ENCODE peak calls at places on chromosomes 6 and 20, in seven cellular contexts. One of them, this sample, is unnamed.
A peak's percentile ranks its signal among the peaks of the same experiment; 100 is the strongest.

GRCh38 chr20:23050847-23051627 is 1.6 kb upstream of the THBD start:
- DNase-seq in prostate gland: peak; percentile 52
- DNase-seq in K562: peak; percentile 69
- DNase-seq in stomach: peak; percentile 78
- DNase-seq in transverse colon: peak; percentile 54
- DNase-seq in HCT116: peak; percentile 42
- DNase-seq in endothelial cell of umbilical vein: peak; percentile 94
- DNase-seq in this sample: peak; percentile 82

GRCh38 chr6:79436232-79436631 is 101.0 kb downstream of the LCA5 start:
- DNase-seq in prostate gland: no peak
- DNase-seq in K562: no peak
- DNase-seq in stomach: no peak
- DNase-seq in transverse colon: no peak
- DNase-seq in HCT116: no peak
- DNase-seq in endothelial cell of umbilical vein: no peak
- DNase-seq in this sample: no peak

GRCh38 chr6:141540207-141540606 is 592.5 kb upstream of the GJE1 start:
- DNase-seq in prostate gland: no peak
- DNase-seq in K562: no peak
- DNase-seq in stomach: no peak
- DNase-seq in transverse colon: no peak
- DNase-seq in HCT116: peak; percentile 26
- DNase-seq in endothelial cell of umbilical vein: no peak
- DNase-seq in this sample: no peak

GRCh38 chr6:136791296-136792065 is 796 bp downstream of the MAP3K5 start:
- DNase-seq in prostate gland: peak; percentile 73
- DNase-seq in K562: peak; percentile 48
- DNase-seq in stomach: peak; percentile 81
- DNase-seq in transverse colon: peak; percentile 76
- DNase-seq in HCT116: no peak
- DNase-seq in endothelial cell of umbilical vein: peak; percentile 61
- DNase-seq in this sample: peak; percentile 91

GRCh38 chr6:145254649-145255401 is 480.5 kb downstream of the EPM2A start:
- DNase-seq in prostate gland: no peak
- DNase-seq in K562: no peak
- DNase-seq in stomach: no peak
- DNase-seq in transverse colon: no peak
- DNase-seq in HCT116: no peak
- DNase-seq in endothelial cell of umbilical vein: no peak
- DNase-seq in this sample: no peak

GRCh38 chr6:56292505-56293181 is 45.3 kb upstream of the COL21A1 start:
- DNase-seq in prostate gland: no peak
- DNase-seq in K562: peak; percentile 10
- DNase-seq in stomach: no peak
- DNase-seq in transverse colon: peak; percentile 9
- DNase-seq in HCT116: peak; percentile 53
- DNase-seq in endothelial cell of umbilical vein: peak; percentile 88
- DNase-seq in this sample: no peak

GRCh38 chr6:154298297-154298696 is 58.3 kb downstream of the IPCEF1 start:
- DNase-seq in prostate gland: no peak
- DNase-seq in K562: no peak
- DNase-seq in stomach: no peak
- DNase-seq in transverse colon: no peak
- DNase-seq in HCT116: no peak
- DNase-seq in endothelial cell of umbilical vein: peak; percentile 77
- DNase-seq in this sample: no peak

GRCh38 chr20:3275064-3275935 is 36.3 kb upstream of the SLC4A11 start:
- DNase-seq in prostate gland: no peak
- DNase-seq in K562: no peak
- DNase-seq in stomach: no peak
- DNase-seq in transverse colon: no peak
- DNase-seq in HCT116: no peak
- DNase-seq in endothelial cell of umbilical vein: no peak
- DNase-seq in this sample: no peak

GRCh38 chr6:27148404-27148795 is 99.1 kb upstream of the PRSS16 start:
- DNase-seq in prostate gland: no peak
- DNase-seq in K562: no peak
- DNase-seq in stomach: no peak
- DNase-seq in transverse colon: no peak
- DNase-seq in HCT116: no peak
- DNase-seq in endothelial cell of umbilical vein: no peak
- DNase-seq in this sample: no peak

GRCh38 chr6:27144740-27145079 is 102.8 kb upstream of the PRSS16 start:
- DNase-seq in prostate gland: no peak
- DNase-seq in K562: no peak
- DNase-seq in stomach: no peak
- DNase-seq in transverse colon: no peak
- DNase-seq in HCT116: no peak
- DNase-seq in endothelial cell of umbilical vein: no peak
- DNase-seq in this sample: no peak

GRCh38 chr6:27143474-27144026 is 104.0 kb upstream of the PRSS16 start:
- DNase-seq in prostate gland: no peak
- DNase-seq in K562: no peak
- DNase-seq in stomach: no peak
- DNase-seq in transverse colon: no peak
- DNase-seq in HCT116: no peak
- DNase-seq in endothelial cell of umbilical vein: no peak
- DNase-seq in this sample: no peak

GRCh38 chr6:27146706-27147507 is 100.6 kb upstream of the PRSS16 start:
- DNase-seq in prostate gland: peak; percentile 93
- DNase-seq in K562: peak; percentile 99
- DNase-seq in stomach: peak; percentile 80
- DNase-seq in transverse colon: peak; percentile 88
- DNase-seq in HCT116: peak; percentile 99
- DNase-seq in endothelial cell of umbilical vein: peak; percentile 99
- DNase-seq in this sample: peak; percentile 69

GRCh38 chr6:27145731-27146455 is 101.6 kb upstream of the PRSS16 start:
- DNase-seq in prostate gland: peak; percentile 83
- DNase-seq in K562: no peak
- DNase-seq in stomach: peak; percentile 73
- DNase-seq in transverse colon: peak; percentile 80
- DNase-seq in HCT116: peak; percentile 90
- DNase-seq in endothelial cell of umbilical vein: peak; percentile 79
- DNase-seq in this sample: no peak
- TF ChIP-seq POLR2A in prostate gland: no peak
- TF ChIP-seq POLR2A in K562: peak; percentile 79
- TF ChIP-seq POLR2A in stomach: peak; percentile 10
- TF ChIP-seq POLR2A in transverse colon: peak; percentile 17
- TF ChIP-seq POLR2A in HCT116: peak; percentile 99
- TF ChIP-seq POLR2A in endothelial cell of umbilical vein: peak; percentile 86
- TF ChIP-seq POLR2A in this sample: peak; percentile 11

GRCh38 chr6:106870069-106870468 is 104.5 kb downstream of the CD24 start:
- DNase-seq in prostate gland: no peak
- DNase-seq in K562: no peak
- DNase-seq in stomach: no peak
- DNase-seq in transverse colon: no peak
- DNase-seq in HCT116: no peak
- DNase-seq in endothelial cell of umbilical vein: no peak
- DNase-seq in this sample: no peak
- TF ChIP-seq POLR2AphosphoS5 in prostate gland: no peak
- TF ChIP-seq POLR2AphosphoS5 in K562: no peak
- TF ChIP-seq POLR2AphosphoS5 in stomach: no peak
- TF ChIP-seq POLR2AphosphoS5 in transverse colon: no peak
- TF ChIP-seq POLR2AphosphoS5 in HCT116: no peak
- TF ChIP-seq POLR2AphosphoS5 in endothelial cell of umbilical vein: no peak
- TF ChIP-seq POLR2AphosphoS5 in this sample: no peak

GRCh38 chr20:33674294-33675126 is at the start of gene NECAB3:
- DNase-seq in prostate gland: peak; percentile 83
- DNase-seq in K562: peak; percentile 93
- DNase-seq in stomach: peak; percentile 90
- DNase-seq in transverse colon: peak; percentile 90
- DNase-seq in HCT116: no peak
- DNase-seq in endothelial cell of umbilical vein: peak; percentile 84
- DNase-seq in this sample: peak; percentile 91
- TF ChIP-seq POLR2A in prostate gland: peak; percentile 56
- TF ChIP-seq POLR2A in K562: no peak
- TF ChIP-seq POLR2A in stomach: no peak
- TF ChIP-seq POLR2A in transverse colon: peak; percentile 57
- TF ChIP-seq POLR2A in HCT116: peak; percentile 84
- TF ChIP-seq POLR2A in endothelial cell of umbilical vein: peak; percentile 68
- TF ChIP-seq POLR2A in this sample: no peak

GRCh38 chr6:32113386-32114352 is 4.5 kb upstream of the TNXB start:
- DNase-seq in prostate gland: no peak
- DNase-seq in K562: peak; percentile 63
- DNase-seq in stomach: peak; percentile 50
- DNase-seq in transverse colon: peak; percentile 63
- DNase-seq in HCT116: no peak
- DNase-seq in endothelial cell of umbilical vein: no peak
- DNase-seq in this sample: peak; percentile 61
- TF ChIP-seq POLR2AphosphoS5 in prostate gland: no peak
- TF ChIP-seq POLR2AphosphoS5 in K562: peak; percentile 10
- TF ChIP-seq POLR2AphosphoS5 in stomach: peak; percentile 54
- TF ChIP-seq POLR2AphosphoS5 in transverse colon: peak; percentile 42
- TF ChIP-seq POLR2AphosphoS5 in HCT116: no peak
- TF ChIP-seq POLR2AphosphoS5 in endothelial cell of umbilical vein: no peak
- TF ChIP-seq POLR2AphosphoS5 in this sample: peak; percentile 69

This sample was measured in upper lobe of left lung.